ENCODE peak calls at places on chromosomes 5 and 9, in six cellular contexts. Y is mammary epithelial cell, C is keratinocyte, A is MM.1S, E is H1, L is neural progenitor cell. X is an unnamed sample. For H3K9me3, the result is how much of the 10 kb centered on the place peaks cover.

GRCh38 chr5:50501510-50502209 is 60.6 kb upstream of the EMB start:
- DNase-seq in E (no peak), C (no peak), A (peak), L (no peak), Y (no peak), X (no peak)

GRCh38 chr5:147669113-147669869 is 113.2 kb downstream of the JAKMIP2 start:
- DNase-seq in A (no peak), C (no peak), Y (no peak), L (peak), E (no peak), X (no peak)

GRCh38 chr5:134714537-134714936 is 23.8 kb upstream of the CAMLG start:
- DNase-seq in A (no peak), E (no peak), Y (no peak), L (no peak), C (no peak), X (no peak)

GRCh38 chr5:111197523-111197922 is 26.7 kb upstream of the CAMK4 start:
- DNase-seq in C (no peak), E (no peak), Y (no peak), A (no peak), L (peak), X (no peak)

GRCh38 chr5:96758621-96759020 is 49.1 kb downstream of the ERAP1 start:
- DNase-seq in A (no peak), Y (no peak), E (no peak), C (no peak), L (no peak), X (no peak)

GRCh38 chr5:95219411-95219810 is 65.5 kb downstream of the MCTP1 start:
- DNase-seq in C (no peak), Y (no peak), A (no peak), L (peak), E (no peak), X (no peak)

GRCh38 chr5:24804221-24804681 is 159.5 kb upstream of the CDH10 start:
- DNase-seq in L (no peak), A (no peak), C (no peak), E (no peak), Y (no peak), X (peak)

GRCh38 chr9:2889023-2889422 is 45.1 kb upstream of the PUM3 start:
- DNase-seq in A (no peak), C (no peak), Y (no peak), L (no peak), E (no peak), X (no peak)

GRCh38 chr5:57383093-57383861 is 99.3 kb downstream of the ACTBL2 start:
- DNase-seq in L (no peak), A (no peak), C (peak), Y (peak), E (no peak), X (peak)

GRCh38 chr9:127166651-127167524 is 44.5 kb upstream of the ANGPTL2 start:
- DNase-seq in C (peak), L (no peak), E (no peak), A (peak), Y (peak), X (peak)

GRCh38 chr9:107161338-107161737 is 121.7 kb upstream of the RAD23B start:
- DNase-seq in A (no peak), Y (no peak), L (no peak), C (no peak), E (no peak), X (no peak)

GRCh38 chr5:150644058-150644457 is 3.6 kb downstream of the SYNPO start:
- DNase-seq in E (no peak), C (no peak), Y (no peak), A (no peak), L (peak), X (no peak)

GRCh38 chr5:111859533-111860270 is 102.7 kb upstream of the NREP start:
- DNase-seq in E (no peak), Y (no peak), C (no peak), A (no peak), L (no peak), X (no peak)

GRCh38 chr5:10902145-10902544 is 141.1 kb upstream of the DAP start:
- DNase-seq in L (no peak), Y (no peak), C (no peak), A (no peak), E (no peak), X (no peak)

GRCh38 chr5:57082441-57083067 is 91.3 kb upstream of the GPBP1 start:
- DNase-seq in Y (peak), E (no peak), A (no peak), C (no peak), L (no peak), X (no peak)

GRCh38 chr5:1203311-1203967 is 2.0 kb downstream of the SLC6A19 start:
- DNase-seq in Y (no peak), C (no peak), A (no peak), L (no peak), E (no peak), X (no peak)

GRCh38 chr9:92657296-92658094 is 12.4 kb downstream of the IPPK start:
- DNase-seq in E (no peak), L (no peak), Y (no peak), A (no peak), C (no peak), X (no peak)
- H3K9me3 ChIP-seq in E (under half), L (under half), Y (under half), A (under half), C (under half), X (under half)

GRCh38 chr5:44991693-44992092 is 182.9 kb downstream of the MRPS30 start:
- DNase-seq in E (no peak), Y (no peak), A (no peak), L (no peak), C (no peak), X (no peak)

GRCh38 chr5:44993286-44993685 is 184.5 kb downstream of the MRPS30 start:
- DNase-seq in E (no peak), Y (no peak), A (no peak), L (no peak), C (no peak), X (no peak)

GRCh38 chr5:44997506-44997905 is 188.8 kb downstream of the MRPS30 start:
- DNase-seq in C (no peak), Y (no peak), A (peak), E (no peak), L (no peak), X (no peak)
- H2AFZ ChIP-seq in C (no peak), Y (no peak), A (no peak), E (no peak), L (no peak), X (no peak)

GRCh38 chr5:3780278-3780677 is 184.6 kb downstream of the IRX1 start:
- DNase-seq in E (no peak), A (no peak), Y (no peak), C (no peak), L (no peak), X (no peak)

GRCh38 chr5:3778945-3779344 is 183.3 kb downstream of the IRX1 start:
- DNase-seq in E (no peak), L (no peak), Y (no peak), A (no peak), C (no peak), X (no peak)

GRCh38 chr5:3780907-3781306 is 185.3 kb downstream of the IRX1 start:
- DNase-seq in A (no peak), Y (no peak), E (no peak), L (no peak), C (no peak), X (no peak)

DNA sequence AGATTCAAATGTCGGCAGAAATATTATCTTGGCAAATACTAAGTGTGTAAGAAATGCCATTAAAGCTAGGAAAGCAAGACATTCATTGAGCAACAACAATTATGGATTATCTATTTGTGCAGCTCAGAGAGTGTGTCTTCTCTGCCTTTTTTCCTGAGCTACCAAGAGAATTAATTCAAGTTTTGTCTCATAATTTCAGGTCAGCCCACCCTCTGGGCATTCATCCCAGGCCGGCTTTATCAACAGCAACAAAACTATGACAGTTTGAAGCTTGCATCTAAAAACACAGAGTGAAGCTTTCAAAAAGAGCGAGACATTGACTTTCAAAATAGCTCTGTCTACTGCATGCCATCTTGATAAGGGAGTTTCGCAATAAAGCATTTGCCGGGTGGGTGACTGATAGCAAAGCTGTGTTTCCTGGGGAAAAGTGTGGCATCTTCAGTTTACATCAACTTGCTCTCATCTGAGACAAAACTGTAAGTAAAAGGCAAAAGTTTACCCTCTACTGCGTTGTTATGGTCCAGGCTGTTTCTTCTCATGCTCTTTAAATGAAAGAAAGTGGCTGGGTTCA is 182.5 kb downstream of the IRX1 start:
- DNase-seq in E (no peak), L (no peak), C (no peak), A (no peak), Y (no peak), X (no peak)
- TF ChIP-seq EZH2 in E (no peak), L (no peak), C (no peak), A (no peak), Y (no peak), X (peak)

GRCh38 chr9:113042884-113043657 is 13.5 kb downstream of the ZFP37 start:
- DNase-seq in A (no peak), Y (peak), C (no peak), E (no peak), L (no peak), X (no peak)
- H3K9me3 ChIP-seq in A (under half), Y (half or more), C (under half), E (half or more), L (half or more), X (under half)

GRCh38 chr5:115854139-115854538 is 12.4 kb downstream of the AP3S1 start:
- DNase-seq in E (no peak), L (no peak), Y (no peak), C (no peak), A (no peak), X (no peak)

GRCh38 chr5:115858396-115858795 is 16.7 kb downstream of the AP3S1 start:
- DNase-seq in A (no peak), L (no peak), E (no peak), C (no peak), Y (no peak), X (no peak)

GRCh38 chr5:115857621-115858349 is 16.1 kb downstream of the AP3S1 start:
- DNase-seq in C (no peak), A (no peak), L (peak), E (no peak), Y (peak), X (peak)

GRCh38 chr5:115856936-115857524 is 15.3 kb downstream of the AP3S1 start:
- DNase-seq in L (no peak), Y (no peak), C (no peak), E (no peak), A (no peak), X (no peak)

GRCh38 chr5:115855959-115856358 is 14.2 kb downstream of the AP3S1 start:
- DNase-seq in E (no peak), C (no peak), Y (no peak), L (no peak), A (no peak), X (no peak)
- H2AFZ ChIP-seq in E (no peak), C (no peak), Y (no peak), L (no peak), A (no peak), X (no peak)

GRCh38 chr5:37840036-37840909 is at the start of gene GDNF:
- DNase-seq in E (no peak), L (peak), A (peak), C (no peak), Y (peak), X (no peak)
- TF ChIP-seq EZH2 in E (peak), L (peak), A (no peak), C (no peak), Y (no peak), X (no peak)

GRCh38 chr9:12232836-12233235 is 460.3 kb upstream of the TYRP1 start:
- DNase-seq in C (no peak), Y (no peak), L (no peak), E (no peak), A (no peak), X (no peak)

GRCh38 chr9:12230708-12231107 is 462.5 kb upstream of the TYRP1 start:
- DNase-seq in L (no peak), Y (no peak), E (no peak), A (peak), C (no peak), X (no peak)

DNA sequence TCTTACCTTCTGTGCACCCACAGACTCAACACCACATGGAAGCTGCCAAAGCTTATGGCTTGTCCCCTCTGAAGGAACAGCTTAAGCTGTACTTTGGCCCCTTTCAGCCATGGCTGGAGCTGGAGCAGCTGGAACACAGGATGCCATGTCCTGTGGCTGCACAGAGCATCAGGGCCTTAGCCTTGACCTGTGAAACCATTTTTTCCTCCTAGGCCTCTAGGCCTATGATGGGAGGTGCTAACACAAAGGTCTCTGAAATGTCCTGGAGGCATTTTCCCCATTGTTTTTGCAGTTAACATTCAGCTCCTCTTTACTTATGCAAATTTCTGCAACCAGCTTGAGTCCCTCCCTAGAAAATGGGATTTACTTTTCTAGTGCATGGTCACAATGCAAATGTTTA is 461.4 kb upstream of the TYRP1 start:
- DNase-seq in L (no peak), C (no peak), E (no peak), A (no peak), Y (no peak), X (no peak)
- H3K9me3 ChIP-seq in L (under half), C (under half), E (under half), A (under half), Y (under half), X (under half)

GRCh38 chr5:28380172-28380571 is 1341.8 kb upstream of the CDH9 start:
- DNase-seq in C (no peak), Y (no peak), A (no peak), E (no peak), L (no peak), X (no peak)
- H2AFZ ChIP-seq in C (no peak), Y (peak), A (no peak), E (peak), L (no peak), X (no peak)

X was measured in PC-9.